ENCODE peak calls at places on chromosomes 11 and 22, in nine cellular contexts. R is ascending aorta; J is effector memory CD4-positive, alpha-beta T cell; Z is cardiac muscle cell; Q is mucosa of descending colon; S is left ventricle myocardium inferior; I is psoas muscle; H is pancreas; V is fibroblast of lung. W is an unnamed sample. For H3K4me1 and H3K9me3, the result is how much of the 10 kb centered on the place peaks cover.

GRCh38 chr11:11988099-11988651 is 20.3 kb downstream of the DKK3 start:
- DNase-seq in Q (no peak), V (peak), R (peak), S (no peak), Z (no peak), J (no peak), H (no peak), I (no peak), W (no peak)

GRCh38 chr22:23088199-23088604 is 17.9 kb downstream of the GNAZ start:
- DNase-seq in Z (no peak), S (no peak), Q (no peak), V (no peak), H (no peak), I (no peak), J (no peak), R (no peak), W (no peak)

GRCh38 chr22:24121938-24122337 is 59.3 kb upstream of the SUSD2 start:
- DNase-seq in Z (no peak), J (no peak), S (no peak), V (no peak), R (no peak), I (no peak), Q (no peak), H (no peak), W (no peak)

GRCh38 chr11:69641681-69642548 is 959 bp downstream of the CCND1 start:
- DNase-seq in J (no peak), V (peak), Q (peak), Z (peak), I (no peak), H (no peak), R (no peak), S (no peak), W (no peak)

GRCh38 chr22:49676230-49676629 is 151.4 kb downstream of the BRD1 start:
- DNase-seq in Q (no peak), S (no peak), R (no peak), V (no peak), I (no peak), H (no peak), Z (no peak), J (no peak), W (peak)

GRCh38 chr11:120511804-120512726 is 517 bp downstream of the GRIK4 start:
- DNase-seq in V (no peak), R (peak), J (no peak), Z (no peak), Q (no peak), H (no peak), S (no peak), I (no peak), W (no peak)

GRCh38 chr11:113906038-113906437 is 1.4 kb downstream of the HTR3B start:
- DNase-seq in H (no peak), Q (peak), V (peak), I (no peak), Z (peak), J (no peak), S (no peak), R (no peak), W (no peak)

GRCh38 chr11:114283422-114283821 is 12.8 kb upstream of the NNMT start:
- DNase-seq in Z (no peak), I (no peak), H (no peak), Q (no peak), R (no peak), S (no peak), J (no peak), V (no peak), W (no peak)

GRCh38 chr11:2584812-2585565 is 114.8 kb downstream of the KCNQ1OT1 start:
- DNase-seq in H (no peak), Q (peak), Z (no peak), R (peak), S (peak), V (no peak), I (peak), J (no peak), W (no peak)

GRCh38 chr11:68471360-68472340 is 11.1 kb downstream of the PPP6R3 start:
- DNase-seq in H (no peak), J (peak), Q (no peak), V (no peak), I (no peak), R (no peak), Z (peak), S (no peak), W (peak)

GRCh38 chr11:64245401-64245796 is 1.3 kb downstream of the PPP1R14B start:
- DNase-seq in R (peak), H (peak), Q (peak), V (no peak), S (no peak), J (peak), Z (no peak), I (peak), W (peak)

GRCh38 chr11:130510407-130511006 is 62.1 kb downstream of the ADAMTS15 start:
- DNase-seq in Z (peak), V (peak), J (no peak), Q (peak), I (no peak), S (peak), R (no peak), H (no peak), W (no peak)

GRCh38 chr11:76824980-76825725 is 35.6 kb upstream of the ACER3 start:
- DNase-seq in Q (no peak), H (no peak), R (no peak), V (no peak), I (no peak), J (no peak), Z (no peak), S (no peak), W (no peak)

GRCh38 chr22:46043816-46044717 is 67.1 kb upstream of the WNT7B start:
- DNase-seq in I (no peak), H (no peak), Z (no peak), J (no peak), V (no peak), S (peak), R (peak), Q (peak), W (peak)

GRCh38 chr11:35011389-35011788 is 95.0 kb downstream of the PDHX start:
- DNase-seq in Z (peak), Q (no peak), H (no peak), J (no peak), V (peak), R (no peak), I (no peak), S (no peak), W (no peak)

GRCh38 chr11:45931739-45932138 is 9.3 kb downstream of the LARGE2 start:
- DNase-seq in S (no peak), I (no peak), V (no peak), R (no peak), H (no peak), J (no peak), Z (no peak), Q (no peak), W (no peak)

GRCh38 chr22:38327396-38327795 is 10.2 kb upstream of the CSNK1E start:
- DNase-seq in Z (no peak), V (no peak), Q (no peak), I (no peak), J (no peak), R (no peak), S (no peak), H (no peak), W (no peak)

GRCh38 chr22:38327805-38328204 is 10.6 kb upstream of the CSNK1E start:
- DNase-seq in I (no peak), Q (no peak), Z (peak), J (no peak), V (peak), H (no peak), R (no peak), S (no peak), W (peak)

GRCh38 chr22:38320605-38321402 is 3.6 kb upstream of the CSNK1E start:
- DNase-seq in I (no peak), J (no peak), R (no peak), Q (no peak), H (no peak), Z (no peak), S (no peak), V (no peak), W (no peak)

DNA sequence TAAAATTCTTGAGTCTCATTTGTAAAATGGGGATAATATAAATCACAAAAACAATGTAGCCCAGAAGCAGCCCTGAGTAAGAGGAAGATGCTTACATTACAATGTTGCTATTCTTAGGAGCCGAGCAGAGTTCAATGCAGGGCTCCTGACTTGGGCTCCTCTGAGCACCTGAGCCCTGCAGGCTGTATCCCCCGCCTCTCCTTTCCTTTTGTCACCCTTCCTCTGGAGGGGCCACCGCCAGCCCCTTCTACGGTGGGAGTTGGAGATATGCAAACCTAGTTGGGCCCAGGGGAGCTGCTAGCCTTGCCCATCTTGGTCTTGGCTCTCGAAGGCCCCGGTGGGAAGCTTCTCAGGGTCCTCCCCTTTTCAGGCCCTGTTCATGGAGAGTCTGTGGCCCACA is 8.3 kb upstream of the CSNK1E start:
- DNase-seq in Z (no peak), V (no peak), H (no peak), S (no peak), R (no peak), J (no peak), Q (no peak), I (no peak), W (no peak)
- H3K4me1 ChIP-seq in Z (under half), V (under half), H (under half), S (under half), R (under half), J (under half), Q (under half), I (under half), W (under half)

GRCh38 chr22:17272511-17272991 is 53.3 kb upstream of the ADA2 start:
- DNase-seq in Z (no peak), V (no peak), Q (no peak), R (no peak), H (no peak), S (no peak), J (no peak), I (no peak), W (no peak)
- H3K4me3 ChIP-seq in Z (no peak), V (no peak), Q (no peak), R (no peak), H (no peak), S (no peak), J (no peak), I (no peak), W (no peak)

GRCh38 chr22:47591709-47592108 is 829.3 kb downstream of the TBC1D22A start:
- DNase-seq in H (no peak), J (no peak), R (peak), I (no peak), V (no peak), Z (no peak), S (no peak), Q (no peak), W (no peak)
- H3K9me3 ChIP-seq in H (under half), J (under half), R (under half), I (under half), V (under half), Z (under half), S (under half), Q (under half), W (under half)

DNA sequence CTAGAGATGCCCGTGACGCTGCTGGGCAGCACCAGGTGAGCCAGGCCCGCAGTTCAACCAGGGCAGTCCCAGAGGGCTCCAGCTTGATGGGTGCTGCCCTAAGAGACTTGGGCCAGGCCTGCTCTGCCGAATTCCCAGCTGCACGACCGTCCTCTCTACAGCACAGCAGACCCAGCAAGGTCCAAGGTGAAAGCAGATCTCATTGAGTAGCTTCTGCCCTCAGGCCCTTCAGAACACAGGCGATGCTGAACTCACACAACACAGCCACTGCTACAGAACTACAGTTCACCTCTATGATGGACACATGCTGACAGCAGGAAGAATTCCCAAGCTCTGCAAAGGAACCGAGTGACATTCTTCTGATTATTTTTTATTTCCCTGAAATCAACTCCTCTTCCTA is 81.6 kb downstream of the MICAL3 start:
- DNase-seq in Q (no peak), R (no peak), I (no peak), Z (no peak), S (no peak), J (no peak), H (no peak), V (no peak), W (no peak)
- H3K4me1 ChIP-seq in Q (under half), R (half or more), I (half or more), Z (half or more), S (half or more), J (under half), H (under half), V (under half), W (under half)